ENCODE peak calls at places on chromosomes 3 and 15, in five cellular contexts. One of them, this sample, is unnamed.

GRCh38 chr15:89356634-89357298 is 22.1 kb upstream of the POLG start:
- DNase-seq in body of pancreas: peak; percentile 58
- DNase-seq in mucosa of descending colon: peak; percentile 23
- DNase-seq in cardiac muscle cell: no peak
- DNase-seq in A673: peak; percentile 42
- DNase-seq in this sample: peak; percentile 58

GRCh38 chr3:143471705-143472104 is 352.1 kb downstream of the CHST2 start:
- DNase-seq in body of pancreas: no peak
- DNase-seq in mucosa of descending colon: no peak
- DNase-seq in cardiac muscle cell: no peak
- DNase-seq in A673: no peak
- DNase-seq in this sample: no peak

GRCh38 chr3:157360044-157360443 is 76.6 kb upstream of the PTX3 start:
- DNase-seq in body of pancreas: no peak
- DNase-seq in mucosa of descending colon: no peak
- DNase-seq in cardiac muscle cell: no peak
- DNase-seq in A673: peak; percentile 61
- DNase-seq in this sample: no peak

GRCh38 chr3:108159128-108159527 is 63.1 kb downstream of the IFT57 start:
- DNase-seq in body of pancreas: no peak
- DNase-seq in mucosa of descending colon: no peak
- DNase-seq in cardiac muscle cell: no peak
- DNase-seq in A673: no peak
- DNase-seq in this sample: no peak

GRCh38 chr3:101936419-101937331 is 87.4 kb downstream of the NFKBIZ start:
- DNase-seq in body of pancreas: no peak
- DNase-seq in mucosa of descending colon: no peak
- DNase-seq in cardiac muscle cell: no peak
- DNase-seq in A673: peak; percentile 81
- DNase-seq in this sample: no peak

GRCh38 chr3:31832576-31832975 is 148.5 kb downstream of the OSBPL10 start:
- DNase-seq in body of pancreas: no peak
- DNase-seq in mucosa of descending colon: no peak
- DNase-seq in cardiac muscle cell: no peak
- DNase-seq in A673: no peak
- DNase-seq in this sample: no peak

GRCh38 chr3:186640473-186640818 is 247 bp downstream of the FETUB start:
- DNase-seq in body of pancreas: no peak
- DNase-seq in mucosa of descending colon: no peak
- DNase-seq in cardiac muscle cell: no peak
- DNase-seq in A673: peak; percentile 51
- DNase-seq in this sample: peak; percentile 43

GRCh38 chr3:126496894-126497850 is 20.4 kb downstream of the UROC1 start:
- DNase-seq in body of pancreas: no peak
- DNase-seq in mucosa of descending colon: no peak
- DNase-seq in cardiac muscle cell: no peak
- DNase-seq in A673: no peak
- DNase-seq in this sample: no peak

GRCh38 chr3:5806192-5806591 is 618.7 kb downstream of the EDEM1 start:
- DNase-seq in body of pancreas: peak; percentile 34
- DNase-seq in mucosa of descending colon: peak; percentile 4
- DNase-seq in cardiac muscle cell: peak; percentile 25
- DNase-seq in A673: peak; percentile 63
- DNase-seq in this sample: no peak

GRCh38 chr3:15711281-15711680 is 86.5 kb downstream of the ANKRD28 start:
- DNase-seq in body of pancreas: no peak
- DNase-seq in mucosa of descending colon: no peak
- DNase-seq in cardiac muscle cell: no peak
- DNase-seq in A673: no peak
- DNase-seq in this sample: no peak

GRCh38 chr3:72340476-72341379 is 507.5 kb downstream of the SHQ1 start:
- DNase-seq in body of pancreas: no peak
- DNase-seq in mucosa of descending colon: no peak
- DNase-seq in cardiac muscle cell: no peak
- DNase-seq in A673: no peak
- DNase-seq in this sample: no peak
- H3K4me1 ChIP-seq in body of pancreas: no peaks in the 10 kb centered on the region
- H3K4me1 ChIP-seq in mucosa of descending colon: peaks cover 4% of the 10 kb centered on the region
- H3K4me1 ChIP-seq in cardiac muscle cell: peaks cover 14% of the 10 kb centered on the region
- H3K4me1 ChIP-seq in A673: no peaks in the 10 kb centered on the region
- H3K4me1 ChIP-seq in this sample: peaks cover 24% of the 10 kb centered on the region

DNA sequence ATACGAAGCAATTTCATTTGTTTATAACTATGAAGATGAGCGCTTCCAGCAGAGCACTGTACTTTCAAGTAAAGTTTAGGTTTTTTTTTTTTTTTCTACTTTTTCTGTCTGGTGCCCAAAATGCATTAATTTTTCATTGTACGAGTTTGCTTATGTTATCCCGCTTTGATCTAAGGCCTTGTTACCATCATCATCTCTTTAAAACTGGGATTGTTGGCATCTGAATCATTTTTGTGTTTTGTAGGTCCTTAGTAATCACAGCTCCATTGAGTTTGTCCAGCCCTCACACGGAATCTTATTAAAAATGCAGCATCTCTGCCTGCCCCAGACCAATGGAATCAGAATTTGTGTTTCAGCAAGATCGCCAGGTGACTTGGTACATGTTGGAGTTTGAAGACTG is 23.1 kb downstream of the PTPRG start:
- DNase-seq in body of pancreas: no peak
- DNase-seq in mucosa of descending colon: no peak
- DNase-seq in cardiac muscle cell: no peak
- DNase-seq in A673: no peak
- DNase-seq in this sample: no peak
- TF ChIP-seq CTCF in body of pancreas: no peak
- TF ChIP-seq CTCF in mucosa of descending colon: no peak
- TF ChIP-seq CTCF in cardiac muscle cell: no peak
- TF ChIP-seq CTCF in A673: no peak
- TF ChIP-seq CTCF in this sample: no peak

GRCh38 chr3:66495633-66496032 is 5.2 kb downstream of the LRIG1 start:
- DNase-seq in body of pancreas: no peak
- DNase-seq in mucosa of descending colon: no peak
- DNase-seq in cardiac muscle cell: peak; percentile 55
- DNase-seq in A673: no peak
- DNase-seq in this sample: no peak
- H3K4me1 ChIP-seq in body of pancreas: peaks cover 84% of the 10 kb centered on the region
- H3K4me1 ChIP-seq in mucosa of descending colon: peaks cover 62% of the 10 kb centered on the region
- H3K4me1 ChIP-seq in cardiac muscle cell: peaks cover 66% of the 10 kb centered on the region
- H3K4me1 ChIP-seq in A673: peaks cover 24% of the 10 kb centered on the region
- H3K4me1 ChIP-seq in this sample: no peaks in the 10 kb centered on the region

GRCh38 chr3:103295974-103296570 is 861.3 kb downstream of the ZPLD1 start:
- DNase-seq in body of pancreas: no peak
- DNase-seq in mucosa of descending colon: no peak
- DNase-seq in cardiac muscle cell: peak; percentile 23
- DNase-seq in A673: peak; percentile 79
- DNase-seq in this sample: peak; percentile 5
- TF ChIP-seq CTCF in body of pancreas: peak; percentile 18
- TF ChIP-seq CTCF in mucosa of descending colon: no peak
- TF ChIP-seq CTCF in cardiac muscle cell: no peak
- TF ChIP-seq CTCF in A673: peak; percentile 67
- TF ChIP-seq CTCF in this sample: peak; percentile 57

DNA sequence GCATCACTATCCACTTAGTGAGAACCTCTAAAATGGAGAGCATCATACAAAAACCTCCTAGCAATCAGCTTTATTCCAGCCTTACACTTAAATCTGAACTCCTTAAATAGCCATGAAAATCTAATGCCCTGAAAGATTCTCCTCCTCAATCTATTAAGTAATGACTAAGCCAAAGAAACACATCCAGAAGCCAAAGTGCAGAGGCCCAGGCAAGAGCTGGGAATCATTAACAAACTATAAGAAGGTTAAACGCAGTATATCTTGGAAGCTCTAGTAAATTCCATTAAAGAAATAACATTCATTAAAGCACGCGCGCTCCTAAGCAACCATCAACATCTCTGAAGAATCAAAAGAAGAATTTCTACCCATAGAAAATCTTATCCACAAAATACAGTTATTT is 29.5 kb downstream of the MB21D2 start:
- DNase-seq in body of pancreas: no peak
- DNase-seq in mucosa of descending colon: no peak
- DNase-seq in cardiac muscle cell: no peak
- DNase-seq in A673: no peak
- DNase-seq in this sample: no peak
- H3K4me1 ChIP-seq in body of pancreas: peaks cover 11% of the 10 kb centered on the region
- H3K4me1 ChIP-seq in mucosa of descending colon: peaks cover 3% of the 10 kb centered on the region
- H3K4me1 ChIP-seq in cardiac muscle cell: peaks cover 13% of the 10 kb centered on the region
- H3K4me1 ChIP-seq in A673: peaks cover 79% of the 10 kb centered on the region
- H3K4me1 ChIP-seq in this sample: no peaks in the 10 kb centered on the region

GRCh38 chr3:380801-381200 is 184.2 kb downstream of the CHL1 start:
- DNase-seq in body of pancreas: no peak
- DNase-seq in mucosa of descending colon: no peak
- DNase-seq in cardiac muscle cell: no peak
- DNase-seq in A673: no peak
- DNase-seq in this sample: no peak

GRCh38 chr3:373193-373784 is 176.7 kb downstream of the CHL1 start:
- DNase-seq in body of pancreas: no peak
- DNase-seq in mucosa of descending colon: no peak
- DNase-seq in cardiac muscle cell: no peak
- DNase-seq in A673: no peak
- DNase-seq in this sample: no peak

GRCh38 chr3:374459-374858 is 177.9 kb downstream of the CHL1 start:
- DNase-seq in body of pancreas: no peak
- DNase-seq in mucosa of descending colon: no peak
- DNase-seq in cardiac muscle cell: no peak
- DNase-seq in A673: no peak
- DNase-seq in this sample: no peak

GRCh38 chr3:377158-377561 is 180.6 kb downstream of the CHL1 start:
- DNase-seq in body of pancreas: no peak
- DNase-seq in mucosa of descending colon: no peak
- DNase-seq in cardiac muscle cell: peak; percentile 19
- DNase-seq in A673: peak; percentile 56
- DNase-seq in this sample: no peak
- TF ChIP-seq CTCF in body of pancreas: peak; percentile 50
- TF ChIP-seq CTCF in mucosa of descending colon: no peak
- TF ChIP-seq CTCF in cardiac muscle cell: peak; percentile 9
- TF ChIP-seq CTCF in A673: peak; percentile 64
- TF ChIP-seq CTCF in this sample: peak; percentile 33

GRCh38 chr15:78007965-78008886 is 69.3 kb downstream of the TBC1D2B start:
- DNase-seq in body of pancreas: peak; percentile 94
- DNase-seq in mucosa of descending colon: peak; percentile 62
- DNase-seq in cardiac muscle cell: no peak
- DNase-seq in A673: no peak
- DNase-seq in this sample: no peak

GRCh38 chr15:78006567-78007205 is 70.8 kb downstream of the TBC1D2B start:
- DNase-seq in body of pancreas: peak; percentile 85
- DNase-seq in mucosa of descending colon: peak; percentile 84
- DNase-seq in cardiac muscle cell: no peak
- DNase-seq in A673: no peak
- DNase-seq in this sample: no peak

GRCh38 chr15:78010112-78010511 is 67.4 kb downstream of the TBC1D2B start:
- DNase-seq in body of pancreas: no peak
- DNase-seq in mucosa of descending colon: no peak
- DNase-seq in cardiac muscle cell: no peak
- DNase-seq in A673: no peak
- DNase-seq in this sample: no peak

GRCh38 chr15:78004919-78005634 is 72.4 kb downstream of the TBC1D2B start:
- DNase-seq in body of pancreas: peak; percentile 82
- DNase-seq in mucosa of descending colon: peak; percentile 51
- DNase-seq in cardiac muscle cell: no peak
- DNase-seq in A673: peak; percentile 32
- DNase-seq in this sample: peak; percentile 85

DNA sequence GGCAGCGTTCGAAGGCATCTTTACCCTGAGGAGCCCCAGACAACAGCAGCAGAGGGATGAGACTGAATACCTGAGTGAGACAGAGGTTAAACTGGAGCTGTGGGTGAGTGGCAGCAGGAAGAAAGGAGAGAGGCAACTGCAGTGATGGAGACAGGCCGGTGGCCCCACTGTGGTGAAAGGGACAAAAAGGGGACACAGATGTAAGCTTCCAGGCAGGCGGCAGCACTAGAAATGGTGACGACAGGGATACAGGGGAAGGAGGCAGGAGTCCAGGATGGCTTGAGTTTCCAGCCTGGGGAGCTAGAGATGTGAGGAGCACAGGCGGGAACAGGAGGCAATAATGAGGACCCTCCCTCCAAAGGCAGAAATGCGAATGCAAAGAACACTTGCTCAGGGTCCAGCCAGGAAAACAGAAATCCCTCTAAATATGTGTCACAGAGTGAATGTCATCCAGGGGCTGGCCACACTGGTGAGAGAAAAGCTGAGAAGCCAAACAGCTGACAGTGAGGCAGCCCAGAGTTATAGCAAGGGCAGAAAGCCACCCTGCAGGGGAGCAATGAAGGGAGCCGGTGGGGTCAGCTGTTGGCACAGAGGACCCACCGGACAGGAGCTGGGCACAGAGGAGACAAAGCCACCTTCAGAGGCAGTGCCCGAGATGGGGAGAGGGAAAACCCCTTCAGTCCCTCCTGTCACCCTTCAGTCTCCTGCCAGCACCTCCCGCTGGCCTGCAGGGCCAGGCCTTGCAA is 70.1 kb downstream of the TBC1D2B start:
- DNase-seq in body of pancreas: peak; percentile 62
- DNase-seq in mucosa of descending colon: no peak
- DNase-seq in cardiac muscle cell: no peak
- DNase-seq in A673: no peak
- DNase-seq in this sample: no peak
- H3K4me1 ChIP-seq in body of pancreas: peaks cover 100% of the 10 kb centered on the region
- H3K4me1 ChIP-seq in mucosa of descending colon: peaks cover 27% of the 10 kb centered on the region
- H3K4me1 ChIP-seq in cardiac muscle cell: no peaks in the 10 kb centered on the region
- H3K4me1 ChIP-seq in A673: no peaks in the 10 kb centered on the region
- H3K4me1 ChIP-seq in this sample: peaks cover 11% of the 10 kb centered on the region

GRCh38 chr15:66269326-66270090 is 16.0 kb upstream of the MEGF11 start:
- DNase-seq in body of pancreas: no peak
- DNase-seq in mucosa of descending colon: peak; percentile 68
- DNase-seq in cardiac muscle cell: peak; percentile 42
- DNase-seq in A673: peak; percentile 91
- DNase-seq in this sample: peak; percentile 78

GRCh38 chr15:66261056-66261455 is 7.5 kb upstream of the MEGF11 start:
- DNase-seq in body of pancreas: peak; percentile 31
- DNase-seq in mucosa of descending colon: no peak
- DNase-seq in cardiac muscle cell: no peak
- DNase-seq in A673: no peak
- DNase-seq in this sample: no peak

GRCh38 chr15:66264853-66265252 is 11.3 kb upstream of the MEGF11 start:
- DNase-seq in body of pancreas: no peak
- DNase-seq in mucosa of descending colon: no peak
- DNase-seq in cardiac muscle cell: no peak
- DNase-seq in A673: no peak
- DNase-seq in this sample: no peak
- TF ChIP-seq CTCF in body of pancreas: no peak
- TF ChIP-seq CTCF in mucosa of descending colon: no peak
- TF ChIP-seq CTCF in cardiac muscle cell: no peak
- TF ChIP-seq CTCF in A673: no peak
- TF ChIP-seq CTCF in this sample: no peak

DNA sequence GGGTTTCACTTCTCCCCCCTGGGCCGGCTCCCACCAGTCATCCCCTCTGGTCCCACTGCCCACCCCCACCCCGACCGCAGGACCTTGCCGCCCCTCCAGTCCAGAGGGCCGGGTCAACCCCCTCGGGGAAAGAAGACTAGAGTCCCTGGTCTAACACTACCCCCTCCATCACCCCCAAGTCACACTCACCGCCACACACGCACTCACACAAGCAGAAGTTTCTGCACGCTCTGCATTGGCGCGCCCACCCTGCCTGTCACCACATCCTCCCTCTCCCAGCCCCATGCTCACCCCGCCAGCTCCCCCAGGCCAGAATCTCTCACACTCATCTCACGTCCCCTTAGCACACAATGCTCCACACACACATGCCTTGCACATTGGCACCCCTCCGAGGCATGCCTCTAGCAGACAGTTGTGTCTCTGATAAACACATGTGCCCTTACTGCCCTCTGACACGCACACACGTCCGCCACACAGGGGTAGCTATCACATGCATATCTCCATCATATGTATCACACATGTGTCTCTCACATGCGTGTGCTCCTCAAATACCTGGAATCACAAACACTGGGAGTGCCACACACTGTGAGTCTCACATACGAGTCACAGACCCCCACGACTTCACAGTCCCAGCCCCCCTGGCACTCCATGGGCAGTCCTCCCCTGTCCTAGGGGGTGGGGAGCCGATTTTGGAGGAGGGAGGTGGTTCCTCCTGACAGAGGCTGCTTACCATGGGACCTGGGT is 760 bp downstream of the FBLN2 start:
- DNase-seq in body of pancreas: no peak
- DNase-seq in mucosa of descending colon: no peak
- DNase-seq in cardiac muscle cell: no peak
- DNase-seq in A673: no peak
- DNase-seq in this sample: no peak
- H3K4me1 ChIP-seq in body of pancreas: peaks cover 5% of the 10 kb centered on the region
- H3K4me1 ChIP-seq in mucosa of descending colon: no peaks in the 10 kb centered on the region
- H3K4me1 ChIP-seq in cardiac muscle cell: peaks cover 14% of the 10 kb centered on the region
- H3K4me1 ChIP-seq in A673: no peaks in the 10 kb centered on the region
- H3K4me1 ChIP-seq in this sample: peaks cover 9% of the 10 kb centered on the region